ENCODE peak calls at places on chromosomes 1 and 21, in five cellular contexts. L is dorsolateral prefrontal cortex, S is stomach, R is fibroblast of lung, V is left ventricle myocardium inferior. Z is an unnamed sample.

GRCh38 chr1:8568837-8569236 is 248.6 kb downstream of the RERE start:
- DNase-seq in L (no peak), S (no peak), R (no peak), V (no peak), Z (no peak)

GRCh38 chr1:160813215-160813614 is 17.2 kb downstream of the LY9 start:
- DNase-seq in L (no peak), S (no peak), R (peak; percentile 6), V (no peak), Z (peak; percentile 51)

GRCh38 chr1:73662526-73662925 is 535.5 kb downstream of the LRRIQ3 start:
- DNase-seq in L (no peak), S (no peak), R (no peak), V (no peak), Z (no peak)

GRCh38 chr1:1889847-1890505 is 911 bp downstream of the GNB1 start:
- DNase-seq in L (peak; percentile 45), S (peak; percentile 62), R (peak; percentile 56), V (peak; percentile 76), Z (peak; percentile 21)

GRCh38 chr1:227788279-227789041 is 27.0 kb upstream of the PRSS38 start:
- DNase-seq in L (no peak), S (peak; percentile 43), R (no peak), V (no peak), Z (peak; percentile 88)

GRCh38 chr1:14915356-14916054 is 238.0 kb upstream of the TMEM51 start:
- DNase-seq in L (peak; percentile 60), S (peak; percentile 51), R (no peak), V (peak; percentile 32), Z (peak; percentile 56)

GRCh38 chr1:167165948-167166702 is 54.6 kb upstream of the POU2F1 start:
- DNase-seq in L (no peak), S (no peak), R (peak; percentile 74), V (no peak), Z (no peak)

GRCh38 chr21:41369915-41370839 is 8.3 kb downstream of the MX2 start:
- DNase-seq in L (no peak), S (peak; percentile 25), R (no peak), V (peak; percentile 31), Z (no peak)

GRCh38 chr1:51328926-51329325 is 1.4 kb downstream of the TTC39A start:
- DNase-seq in L (no peak), S (no peak), R (no peak), V (no peak), Z (no peak)

GRCh38 chr1:110829955-110830553 is 42.9 kb upstream of the CD53 start:
- DNase-seq in L (no peak), S (no peak), R (peak; percentile 0), V (no peak), Z (peak; percentile 8)

DNA sequence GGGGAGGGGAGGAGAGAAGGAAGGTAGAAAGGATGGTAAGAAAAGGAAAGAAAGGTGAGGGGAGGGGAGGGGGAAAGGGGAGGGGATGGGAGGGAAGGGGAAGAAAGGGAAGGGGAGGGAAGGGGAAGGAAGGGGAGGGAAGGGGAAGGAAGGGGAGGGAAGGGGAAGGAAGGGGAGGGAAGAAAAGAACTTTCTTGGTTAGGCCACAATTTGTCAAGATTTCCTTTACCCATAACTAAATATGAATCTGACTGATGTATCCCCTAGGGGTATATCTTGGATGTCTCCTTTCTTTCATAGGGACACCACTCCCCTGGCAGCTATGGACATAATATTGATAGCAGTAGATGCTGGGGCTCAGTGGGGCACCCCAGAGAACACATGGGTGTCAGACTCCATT is 54.4 kb upstream of the PRELP start:
- DNase-seq in L (no peak), S (no peak), R (no peak), V (no peak), Z (no peak)
- TF ChIP-seq CTCF in L (no peak), S (no peak), R (no peak), V (no peak), Z (no peak)

DNA sequence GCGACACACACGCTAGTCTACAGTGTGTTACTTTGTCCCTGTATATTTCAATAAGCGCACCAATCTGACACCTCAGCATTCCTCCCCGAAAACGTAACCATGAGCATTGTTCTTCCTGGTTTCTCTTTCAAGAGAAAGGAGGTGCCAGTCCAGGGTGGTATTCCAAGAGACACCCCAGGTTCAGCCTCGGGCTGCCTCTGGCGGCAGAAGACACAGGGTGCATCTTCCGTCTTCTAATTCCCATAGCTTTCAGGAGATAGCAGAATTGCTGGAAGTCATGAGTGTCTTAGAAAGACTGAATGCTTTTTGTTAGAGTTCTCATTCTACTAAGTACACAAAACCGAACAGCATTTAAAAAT is 15.9 kb upstream of the RGS8 start:
- DNase-seq in L (no peak), S (no peak), R (peak; percentile 13), V (no peak), Z (no peak)
- TF ChIP-seq CTCF in L (no peak), S (no peak), R (no peak), V (no peak), Z (no peak)

DNA sequence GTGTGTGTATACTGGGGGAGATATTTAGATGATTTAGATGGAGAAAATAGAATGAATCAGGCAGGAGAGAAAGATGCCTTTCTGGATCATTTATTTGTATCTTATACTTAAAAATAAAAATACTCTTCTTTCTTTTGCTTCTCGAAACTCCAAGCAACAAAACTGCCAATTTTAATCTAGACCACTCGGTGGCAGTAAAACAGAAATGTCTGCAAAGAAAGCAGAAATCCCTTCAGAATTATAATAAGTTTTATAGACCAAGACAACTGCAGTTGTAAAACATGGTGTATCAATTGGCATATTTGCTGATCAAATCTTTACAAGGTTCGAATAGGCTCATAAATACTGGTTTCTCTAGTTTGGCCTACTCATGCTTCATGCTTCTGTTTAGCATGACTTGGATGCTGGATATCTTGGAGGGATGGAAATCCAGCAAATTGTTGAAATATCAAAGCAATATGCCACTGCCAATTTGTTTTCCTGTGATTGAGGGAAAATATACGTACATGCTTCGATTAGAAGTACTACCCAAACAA is 15.1 kb upstream of the C1orf87 start:
- DNase-seq in L (no peak), S (no peak), R (no peak), V (no peak), Z (no peak)
- TF ChIP-seq CTCF in L (no peak), S (no peak), R (peak; percentile 38), V (no peak), Z (no peak)

DNA sequence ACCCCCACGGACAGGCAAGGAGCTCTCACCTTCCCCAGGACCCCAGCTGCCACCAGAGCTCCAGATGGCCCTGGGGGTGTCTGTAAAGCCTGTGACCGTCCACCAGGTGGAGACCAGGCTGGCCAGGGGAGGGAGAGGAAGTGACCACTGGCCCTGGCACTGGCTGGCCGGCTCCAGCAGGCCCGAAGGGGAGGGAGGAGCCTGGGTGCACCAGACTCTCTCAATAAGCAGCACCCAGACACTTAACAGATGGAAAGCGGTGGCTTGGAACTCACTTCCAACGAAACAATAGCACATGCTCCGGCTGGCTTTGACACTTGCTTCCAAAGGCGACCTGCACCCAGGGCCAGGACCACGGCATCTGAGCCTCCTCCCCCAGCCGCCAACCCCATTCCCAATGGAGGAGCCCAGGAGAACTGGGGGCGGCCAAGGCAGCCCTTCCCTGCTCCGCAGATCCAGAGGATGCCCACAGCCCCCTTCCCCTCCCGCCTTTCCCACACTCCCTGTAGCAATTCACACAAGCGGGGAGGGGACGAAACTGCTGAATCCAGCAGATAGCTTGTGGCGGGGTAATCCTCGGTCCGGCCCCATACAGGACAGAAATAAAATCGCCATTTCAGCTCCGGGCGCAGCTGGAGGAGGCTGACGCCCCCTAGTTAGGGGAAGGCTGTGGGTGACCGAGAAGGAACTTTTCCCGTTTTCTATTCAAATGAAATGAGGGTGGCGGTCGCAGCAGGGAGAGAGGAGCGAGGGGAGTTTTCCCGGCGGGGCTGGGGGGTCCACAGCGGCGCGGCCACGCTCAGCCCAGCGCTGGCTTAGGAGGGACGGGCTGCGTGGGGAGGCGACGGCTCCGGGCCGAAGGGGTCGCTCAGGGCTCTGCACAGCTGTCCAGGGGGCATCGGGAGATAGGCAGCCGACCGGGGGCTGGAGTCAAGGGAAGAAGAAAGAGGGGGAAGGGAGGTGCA is 612 bp upstream of the PDE9A start:
- DNase-seq in L (peak; percentile 68), S (peak; percentile 75), R (peak; percentile 27), V (peak; percentile 64), Z (peak; percentile 74)
- TF ChIP-seq CTCF in L (peak; percentile 60), S (no peak), R (no peak), V (peak; percentile 67), Z (peak; percentile 46)

DNA sequence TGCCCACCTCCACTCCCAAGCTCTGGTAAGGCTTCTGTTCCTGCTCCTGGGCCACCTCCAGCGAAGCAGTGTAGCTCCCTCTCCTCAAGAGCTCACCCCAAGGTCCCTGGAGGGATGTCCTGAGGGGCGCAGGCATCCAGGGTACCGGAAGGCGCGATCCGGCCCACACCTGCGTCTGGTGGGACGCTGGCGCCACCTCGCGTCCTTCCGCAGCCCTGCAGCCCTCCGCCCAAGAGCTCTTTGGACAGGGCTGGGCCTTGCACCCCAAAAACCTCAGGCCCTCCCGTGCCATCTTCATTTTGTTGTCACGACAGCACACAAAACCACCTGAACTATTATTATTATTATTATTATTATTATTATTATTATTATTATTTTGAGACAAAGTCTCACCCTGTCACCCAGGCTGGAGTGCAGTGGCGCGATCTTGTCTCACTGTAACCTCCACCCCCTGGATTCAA is 49.2 kb upstream of the PAX7 start:
- DNase-seq in L (peak; percentile 30), S (peak; percentile 50), R (no peak), V (no peak), Z (peak; percentile 58)
- TF ChIP-seq CTCF in L (peak; percentile 83), S (no peak), R (peak; percentile 24), V (peak; percentile 73), Z (peak; percentile 80)